ENCODE peak calls at places on chromosomes 16 and 17, in four cellular contexts. Q is GM06990, V is cardiac muscle cell, X is foreskin fibroblast. G is an unnamed sample.

GRCh38 chr17:10792156-10792555 is 11.7 kb downstream of the TMEM238L start:
- DNase-seq in Q (no peak), V (no peak), X (no peak), G (no peak)

GRCh38 chr16:69444873-69445517 is 20.6 kb downstream of the CYB5B start:
- DNase-seq in Q (no peak), V (peak), X (no peak), G (no peak)

GRCh38 chr17:19370493-19370960 is 7.8 kb upstream of the MAPK7 start:
- DNase-seq in Q (peak), V (peak), X (no peak), G (no peak)

GRCh38 chr16:735982-736453 is 4.8 kb downstream of the CIAO3 start:
- DNase-seq in Q (peak), V (no peak), X (no peak), G (peak)

GRCh38 chr16:86874141-86874540 is 295.8 kb downstream of the FOXL1 start:
- DNase-seq in Q (no peak), V (peak), X (peak), G (no peak)

GRCh38 chr17:47188266-47188665 is 829 bp downstream of the CDC27 start:
- DNase-seq in Q (no peak), V (peak), X (peak), G (no peak)

GRCh38 chr17:11535231-11535630 is 63.0 kb upstream of the DNAH9 start:
- DNase-seq in Q (no peak), V (no peak), X (no peak), G (no peak)

GRCh38 chr17:63927464-63928171 is 4.5 kb downstream of the CD79B start:
- DNase-seq in Q (no peak), V (no peak), X (no peak), G (no peak)

GRCh38 chr17:54899721-54900456 is 763 bp upstream of the TOM1L1 start:
- DNase-seq in Q (no peak), V (no peak), X (peak), G (no peak)

GRCh38 chr16:102060-102855 is 24.2 kb downstream of the MPG start:
- DNase-seq in Q (no peak), V (peak), X (no peak), G (no peak)

GRCh38 chr16:84357191-84357651 is 11.1 kb upstream of the ATP2C2 start:
- DNase-seq in Q (no peak), V (peak), X (no peak), G (no peak)

GRCh38 chr17:81419886-81420768 is 24.9 kb downstream of the BAHCC1 start:
- DNase-seq in Q (no peak), V (no peak), X (peak), G (no peak)

GRCh38 chr17:46770818-46771600 is 47.5 kb downstream of the WNT3 start:
- DNase-seq in Q (no peak), V (peak), X (peak), G (no peak)

GRCh38 chr17:50482516-50482915 is 3.9 kb downstream of the RSAD1 start:
- DNase-seq in Q (peak), V (peak), X (peak), G (peak)

GRCh38 chr17:40648326-40648968 is 829 bp upstream of the SMARCE1 start:
- DNase-seq in Q (no peak), V (no peak), X (peak), G (no peak)

GRCh38 chr17:10036511-10037061 is 131.5 kb upstream of the RCVRN start:
- DNase-seq in Q (no peak), V (peak), X (no peak), G (no peak)

GRCh38 chr16:56777533-56777932 is 47.6 kb downstream of the NUP93 start:
- DNase-seq in Q (no peak), V (no peak), X (peak), G (no peak)

GRCh38 chr17:16352303-16352837 is 899 bp downstream of the CENPV start:
- DNase-seq in Q (peak), V (peak), X (peak), G (peak)
- H3K4me3 ChIP-seq in Q (peak), V (peak), X (peak), G (peak)

GRCh38 chr16:53515811-53516210 is 12.8 kb upstream of the AKTIP start:
- DNase-seq in Q (no peak), V (peak), X (no peak), G (no peak)

GRCh38 chr16:53517851-53518250 is 14.8 kb upstream of the AKTIP start:
- DNase-seq in Q (no peak), V (no peak), X (no peak), G (no peak)

GRCh38 chr16:53518550-53519416 is 15.8 kb upstream of the AKTIP start:
- DNase-seq in Q (peak), V (peak), X (peak), G (peak)

GRCh38 chr16:53523126-53523804 is 20.3 kb upstream of the AKTIP start:
- DNase-seq in Q (no peak), V (no peak), X (no peak), G (no peak)

GRCh38 chr16:53519417-53520091 is 16.5 kb upstream of the AKTIP start:
- DNase-seq in Q (no peak), V (no peak), X (no peak), G (no peak)
- H3K4me3 ChIP-seq in Q (no peak), V (no peak), X (no peak), G (peak)

GRCh38 chr16:9089660-9090059 is 1.8 kb upstream of the HAPSTR1 start:
- DNase-seq in Q (no peak), V (no peak), X (no peak), G (no peak)
- H3K4me3 ChIP-seq in Q (no peak), V (no peak), X (no peak), G (no peak)

GRCh38 chr17:29291163-29291752 is 2.7 kb downstream of the NUFIP2 start:
- DNase-seq in Q (no peak), V (peak), X (peak), G (no peak)
- H3K4me3 ChIP-seq in Q (peak), V (peak), X (peak), G (peak)

DNA sequence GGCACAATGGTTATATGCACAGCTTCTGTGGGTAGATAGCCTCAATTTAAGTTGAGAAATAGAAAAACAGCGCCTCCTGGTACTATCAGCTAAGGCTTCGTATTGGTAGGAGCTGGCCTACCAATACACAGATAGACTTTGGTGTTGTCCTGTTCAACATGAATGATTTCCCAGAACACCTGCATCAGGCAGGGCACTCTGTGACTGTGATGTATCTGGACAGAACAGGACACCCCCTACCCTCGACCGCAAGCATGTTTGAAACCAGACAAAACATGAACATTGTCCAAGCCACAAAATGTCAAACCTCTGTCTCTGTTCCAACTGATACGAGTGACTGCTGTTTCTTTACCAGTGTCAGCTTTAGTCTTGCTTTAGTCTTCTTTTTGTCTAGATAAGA is 144.9 kb downstream of the HAPSTR1 start:
- DNase-seq in Q (no peak), V (no peak), X (no peak), G (no peak)
- H3K4me3 ChIP-seq in Q (no peak), V (no peak), X (no peak), G (no peak)

DNA sequence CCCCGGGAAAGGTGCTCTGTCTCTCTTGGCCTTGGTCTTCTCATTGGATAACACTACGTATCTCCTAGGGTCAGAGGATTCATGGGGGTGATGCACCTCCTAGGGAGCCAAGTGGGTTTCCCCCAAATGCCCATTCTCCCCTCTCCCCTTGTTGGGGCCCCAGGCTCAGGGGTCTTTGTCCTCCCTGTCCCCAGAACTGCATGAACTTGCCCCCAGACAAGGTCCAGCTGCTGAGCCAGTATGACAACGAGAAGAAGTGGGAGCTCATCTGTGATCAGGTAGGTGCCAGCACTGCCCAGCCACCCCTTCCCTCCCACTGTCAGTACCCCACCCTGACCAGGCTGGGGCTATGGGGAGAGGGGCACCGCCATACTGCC is 8.7 kb downstream of the FMNL1 start:
- DNase-seq in Q (no peak), V (no peak), X (no peak), G (no peak)
- H3K4me3 ChIP-seq in Q (no peak), V (no peak), X (no peak), G (no peak)

GRCh38 chr16:89096768-89097527 is 3.3 kb downstream of the ACSF3 start:
- DNase-seq in Q (no peak), V (no peak), X (no peak), G (peak)
- H3K4me3 ChIP-seq in Q (no peak), V (no peak), X (no peak), G (peak)

DNA sequence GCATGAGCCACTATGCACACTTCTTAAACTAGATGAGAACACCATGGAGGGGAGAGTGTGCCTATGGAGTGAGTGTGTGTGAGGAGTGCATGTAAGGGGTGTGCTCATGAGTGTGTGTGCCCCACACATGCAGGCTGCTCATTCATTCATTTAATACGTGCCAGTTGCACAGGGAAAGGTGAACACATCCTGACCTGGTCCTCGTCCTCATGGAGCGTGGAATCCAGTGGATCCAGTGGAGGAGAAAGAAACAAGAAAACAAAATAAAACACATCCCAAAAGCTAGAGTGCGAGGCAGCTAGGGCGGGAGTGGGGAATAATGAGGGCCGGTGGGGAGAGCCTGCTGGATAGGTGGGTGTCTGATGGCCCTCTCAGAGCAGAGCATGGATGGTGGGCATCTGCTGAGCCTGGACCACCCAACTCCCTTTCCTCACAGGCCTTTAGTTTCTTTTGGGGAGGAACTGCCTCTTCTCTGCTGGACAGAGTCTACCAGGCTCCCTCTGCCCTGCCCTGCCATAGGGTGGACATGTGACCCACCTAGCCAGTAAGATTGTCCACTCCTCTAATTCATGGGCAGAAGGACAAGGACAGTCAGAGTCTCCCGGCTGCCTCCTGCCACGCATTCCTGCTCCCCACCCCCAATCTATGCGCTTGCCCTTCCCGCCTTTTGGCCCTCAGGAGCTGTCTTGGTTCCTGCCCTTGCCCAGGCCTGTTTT is 204.3 kb downstream of the RAB11FIP4 start:
- DNase-seq in Q (no peak), V (no peak), X (no peak), G (no peak)
- H3K4me3 ChIP-seq in Q (no peak), V (no peak), X (no peak), G (no peak)

DNA sequence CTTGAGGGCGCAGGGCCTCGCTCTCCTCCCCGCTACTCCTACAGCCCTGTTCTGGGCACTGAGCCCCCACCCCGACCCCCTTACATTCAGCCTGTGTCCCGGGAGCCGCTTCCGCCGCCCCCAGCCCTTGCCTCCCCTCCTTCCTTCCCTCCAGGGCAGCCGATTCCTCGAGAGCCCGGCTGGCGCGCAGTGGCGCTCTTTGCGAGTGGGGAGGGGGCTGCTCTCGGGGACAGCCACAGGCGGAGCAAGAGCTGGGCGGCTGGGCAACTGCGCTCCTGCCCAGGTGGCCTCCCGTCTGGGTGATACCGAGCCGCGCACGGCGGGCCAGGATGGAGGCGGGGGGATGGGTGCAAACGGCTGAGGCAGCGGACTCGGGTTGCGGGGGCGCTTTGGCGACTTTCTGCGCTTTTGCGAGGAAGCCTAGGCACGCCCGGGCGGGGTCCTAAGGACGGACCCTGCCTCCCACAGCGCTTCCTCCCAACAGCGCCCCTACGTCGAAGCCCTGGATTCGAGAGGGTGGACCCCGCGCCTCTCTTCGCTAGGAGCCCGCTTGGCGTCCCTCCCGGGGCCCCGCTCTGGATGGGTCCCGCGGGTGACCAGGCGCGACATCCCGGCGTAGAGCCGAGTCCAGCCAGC is 1.3 kb downstream of the MMP15 start:
- DNase-seq in Q (no peak), V (no peak), X (peak), G (no peak)
- H3K4me3 ChIP-seq in Q (no peak), V (peak), X (peak), G (peak)

G was measured in CD8-positive, alpha-beta T cell.